ENCODE peak calls at places on chromosomes 3 and 15, in eight cellular contexts. O, Z, E, J, K, I, F and B are unnamed samples.

GRCh38 chr3:169945313-169945712 is 21.3 kb upstream of the SEC62 start:
- DNase-seq in J (peak), I (no peak), O (no peak), Z (no peak), F (no peak), K (no peak), E (no peak), B (no peak)

GRCh38 chr15:25947336-25948080 is 84.4 kb upstream of the ATP10A start:
- DNase-seq in E (no peak), K (no peak), F (no peak), J (no peak), O (peak), I (no peak), Z (no peak), B (no peak)

GRCh38 chr3:135084976-135085375 is 289.9 kb downstream of the EPHB1 start:
- DNase-seq in I (no peak), K (no peak), Z (no peak), F (no peak), J (no peak), O (no peak), E (no peak), B (peak)

GRCh38 chr3:115623414-115623868 is at the start of gene GAP43:
- DNase-seq in I (peak), Z (peak), F (no peak), K (no peak), O (peak), J (no peak), E (peak), B (no peak)

GRCh38 chr3:163916596-163917560 is 1161.4 kb downstream of the SI start:
- DNase-seq in K (no peak), Z (no peak), O (no peak), F (no peak), J (no peak), I (no peak), E (no peak), B (no peak)

GRCh38 chr3:38823722-38824121 is 7.7 kb upstream of the SCN10A start:
- DNase-seq in F (no peak), K (no peak), J (no peak), I (no peak), O (peak), E (no peak), Z (no peak), B (peak)

GRCh38 chr3:151113342-151113741 is 27.9 kb downstream of the MED12L start:
- DNase-seq in O (no peak), F (no peak), E (no peak), J (no peak), Z (no peak), I (no peak), K (no peak), B (no peak)

GRCh38 chr15:69876030-69876429 is 221.7 kb downstream of the TLE3 start:
- DNase-seq in K (no peak), E (no peak), F (no peak), O (no peak), Z (no peak), J (no peak), I (no peak), B (no peak)

GRCh38 chr3:1082024-1082633 is 10.7 kb upstream of the CNTN6 start:
- DNase-seq in F (no peak), Z (peak), E (no peak), K (no peak), J (peak), O (peak), I (no peak), B (no peak)

GRCh38 chr3:71563827-71564226 is 19.7 kb downstream of the FOXP1 start:
- DNase-seq in F (no peak), Z (no peak), O (no peak), I (no peak), J (no peak), K (no peak), E (no peak), B (no peak)

GRCh38 chr15:44633603-44634002 is 29.9 kb downstream of the SPG11 start:
- DNase-seq in K (no peak), I (no peak), O (peak), Z (no peak), J (no peak), E (no peak), F (no peak), B (no peak)

GRCh38 chr15:60477991-60478632 is 830 bp downstream of the ICE2 start:
- DNase-seq in I (no peak), F (no peak), O (peak), Z (no peak), J (no peak), K (no peak), E (no peak), B (no peak)

GRCh38 chr3:4494807-4495200 is 1.7 kb downstream of the ITPR1 start:
- DNase-seq in E (no peak), K (no peak), J (no peak), Z (no peak), I (no peak), O (no peak), F (no peak), B (no peak)

GRCh38 chr3:187775549-187775948 is 30.3 kb upstream of the BCL6 start:
- DNase-seq in K (no peak), J (no peak), O (no peak), F (no peak), E (no peak), Z (no peak), I (no peak), B (no peak)

GRCh38 chr3:132344666-132345280 is 27.6 kb downstream of the ACP3 start:
- DNase-seq in I (no peak), Z (no peak), K (no peak), J (no peak), O (peak), E (no peak), F (no peak), B (no peak)

GRCh38 chr15:40785814-40786213 is 16.0 kb downstream of the C15orf62 start:
- DNase-seq in Z (no peak), F (no peak), J (no peak), E (no peak), O (peak), K (no peak), I (no peak), B (no peak)

GRCh38 chr15:67381416-67382045 is 126.9 kb downstream of the IQCH start:
- DNase-seq in K (no peak), E (no peak), F (no peak), J (no peak), I (no peak), O (no peak), Z (no peak), B (no peak)

GRCh38 chr3:141303481-141304223 is 64.7 kb upstream of the ZBTB38 start:
- DNase-seq in Z (peak), O (peak), I (peak), K (no peak), J (peak), E (no peak), F (no peak), B (no peak)

GRCh38 chr3:125310623-125311076 is 64.5 kb downstream of the ZNF148 start:
- DNase-seq in F (no peak), Z (no peak), O (no peak), E (no peak), K (no peak), I (no peak), J (peak), B (no peak)

GRCh38 chr15:82231233-82231632 is 31.3 kb downstream of the EFL1 start:
- DNase-seq in E (no peak), F (no peak), O (no peak), K (no peak), J (no peak), I (no peak), Z (no peak), B (no peak)

GRCh38 chr15:82231842-82232241 is 30.7 kb downstream of the EFL1 start:
- DNase-seq in O (no peak), F (no peak), Z (no peak), K (no peak), J (no peak), E (no peak), I (no peak), B (no peak)

DNA sequence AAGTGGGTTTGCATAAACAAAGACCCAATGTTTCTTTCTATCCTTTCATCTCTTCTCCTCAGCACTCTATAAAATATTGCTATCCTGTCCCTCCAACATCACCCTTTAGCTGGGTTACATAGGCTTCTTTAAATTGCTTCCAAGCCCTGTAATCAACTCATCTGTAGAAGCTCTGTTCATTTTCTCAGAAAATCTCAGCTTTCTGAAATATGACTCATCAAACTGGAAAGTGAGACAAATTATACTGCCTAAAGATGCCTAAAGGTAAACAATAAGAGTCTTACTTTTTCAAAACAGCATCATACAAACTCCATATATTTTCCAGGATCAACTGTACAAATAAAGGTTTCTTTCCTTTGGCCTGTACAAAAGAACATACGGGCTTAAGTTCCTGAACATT is 33.8 kb downstream of the EFL1 start:
- DNase-seq in E (no peak), J (no peak), I (no peak), F (no peak), K (no peak), O (peak), Z (no peak), B (no peak)
- H3K4me3 ChIP-seq in E (no peak), J (no peak), I (no peak), F (no peak), K (no peak), O (no peak), Z (no peak), B (no peak)

DNA sequence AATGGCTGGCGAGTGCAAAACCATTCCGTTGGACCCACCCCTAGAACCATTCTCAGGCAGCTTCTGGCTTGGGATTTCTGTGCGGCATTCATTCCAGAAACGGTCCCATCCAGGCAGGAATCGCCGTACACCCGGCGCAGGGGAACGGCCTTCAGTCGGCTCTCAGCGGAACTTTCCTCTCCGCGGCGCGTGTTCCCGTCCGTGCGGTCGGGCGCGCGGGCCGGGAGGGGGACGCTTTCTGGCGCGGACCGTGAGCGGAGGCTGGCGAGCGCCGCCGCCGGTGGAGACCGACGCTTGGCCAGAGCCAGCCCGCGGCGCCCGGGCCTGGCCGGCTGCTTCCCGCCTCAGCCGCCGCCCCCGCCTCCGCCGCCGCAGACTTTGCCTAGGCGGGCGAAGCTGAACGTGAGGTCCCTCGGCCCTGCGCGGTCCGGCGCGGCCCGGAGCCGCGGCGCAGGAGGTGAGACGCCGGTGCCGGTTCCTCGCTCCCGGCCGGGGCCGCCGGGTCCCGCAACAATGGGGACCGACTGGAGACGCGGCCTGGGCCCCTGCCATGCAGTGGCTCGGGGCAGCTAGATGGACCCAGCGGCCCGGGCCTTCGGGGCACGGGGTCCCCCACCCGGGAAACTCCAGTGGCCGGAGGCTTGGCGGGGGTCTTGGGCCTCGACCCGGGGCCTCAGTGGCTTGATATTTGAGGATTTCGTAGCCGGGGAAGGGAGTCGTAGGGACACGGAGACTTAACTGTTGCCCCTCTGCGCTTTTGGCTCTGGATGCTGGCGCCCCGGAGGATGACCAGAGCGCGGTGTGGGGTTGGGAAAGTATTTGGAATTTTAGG is at the start of gene RAD54L2:
- DNase-seq in I (peak), K (peak), Z (peak), E (peak), F (peak), O (peak), J (peak), B (no peak)
- TF ChIP-seq POLR2A in I (peak), K (no peak), Z (peak), E (no peak), F (peak), O (peak), J (peak), B (no peak)

DNA sequence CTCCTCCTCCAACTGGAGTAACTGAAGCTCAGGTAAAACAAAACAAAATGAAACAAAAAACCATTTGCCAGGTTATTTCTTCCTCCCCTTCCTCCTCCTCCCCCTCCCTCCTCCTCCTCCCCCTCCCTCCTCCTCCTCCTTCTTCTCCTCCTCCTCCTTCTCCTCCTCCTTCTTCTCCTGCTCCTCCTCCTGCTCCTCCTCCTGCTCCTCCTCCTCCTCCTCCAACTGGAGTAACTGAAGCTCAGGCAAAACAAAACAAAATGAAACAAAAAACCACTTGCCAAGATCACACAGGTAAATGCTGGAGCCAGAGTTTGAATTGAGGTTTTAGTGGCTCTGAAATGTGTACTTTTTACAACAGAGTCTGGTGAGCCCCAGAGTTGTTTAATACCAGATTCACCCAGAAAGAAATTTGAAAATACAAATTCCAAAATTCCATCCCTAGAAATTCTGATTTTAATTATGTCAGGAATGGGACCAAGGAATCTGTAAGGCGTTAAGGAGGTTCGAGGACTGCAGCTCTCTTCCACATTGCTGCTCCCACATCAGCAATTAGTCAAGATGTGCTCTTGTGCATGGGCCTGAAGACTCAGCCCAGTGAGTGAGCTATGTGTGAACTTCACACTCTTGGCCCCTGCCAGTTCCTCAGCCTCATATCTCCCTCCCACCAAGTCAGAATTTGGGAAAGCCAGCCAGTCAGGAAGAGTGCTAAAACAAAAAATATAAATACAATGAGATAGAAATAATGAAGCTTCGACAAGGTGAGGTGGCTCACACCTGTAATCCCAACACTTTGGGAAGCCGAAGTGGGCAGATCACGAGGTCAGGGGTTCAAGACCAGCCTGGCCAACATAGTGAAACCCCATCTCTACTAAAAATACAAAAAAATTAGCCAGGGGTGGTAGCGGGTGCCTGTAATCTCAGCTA is 31.6 kb upstream of the ZNF770 start:
- DNase-seq in O (peak), Z (no peak), J (no peak), E (no peak), K (no peak), F (no peak), I (peak), B (no peak)
- H3K4me3 ChIP-seq in O (no peak), Z (no peak), J (no peak), E (no peak), K (no peak), F (no peak), I (no peak), B (no peak)

DNA sequence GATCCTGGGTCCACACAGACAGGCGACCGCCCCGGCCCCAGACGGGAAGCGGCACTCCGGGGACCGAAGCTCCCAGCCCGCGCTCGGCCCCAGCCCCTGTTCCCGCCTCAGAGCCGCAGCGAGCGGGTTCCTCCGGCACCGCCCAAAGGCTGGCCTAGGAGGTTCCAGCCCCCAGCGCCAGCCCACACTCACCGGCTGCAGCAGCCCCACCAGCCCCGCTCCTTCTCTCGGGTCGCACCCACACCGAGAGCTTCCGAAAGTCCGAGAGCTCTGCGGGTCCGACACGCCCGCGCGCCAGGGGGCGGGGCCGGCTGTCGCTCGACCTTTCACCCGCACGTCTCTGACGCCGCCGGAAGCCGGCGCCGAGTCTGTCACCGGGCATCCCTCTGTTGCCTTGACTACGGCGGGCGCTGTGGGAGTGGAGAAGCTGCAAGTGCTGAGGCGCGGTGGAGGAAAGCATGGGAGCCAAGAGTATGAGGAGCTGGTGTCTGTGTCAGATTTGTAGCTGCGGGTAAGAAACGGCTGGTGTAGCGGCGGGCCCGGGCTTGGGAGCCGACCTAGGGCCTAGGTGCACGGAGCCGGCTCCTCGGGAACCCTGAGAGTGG is at the start of the genes EFL1 and SAXO2:
- DNase-seq in O (peak), J (peak), F (peak), Z (peak), E (peak), K (peak), I (peak), B (peak)
- TF ChIP-seq POLR2A in O (peak), J (peak), F (no peak), Z (peak), E (no peak), K (no peak), I (peak), B (peak)

GRCh38 chr3:119595639-119596329 is 1.9 kb upstream of the PLA1A start:
- DNase-seq in E (no peak), O (no peak), J (no peak), Z (no peak), K (no peak), I (no peak), F (peak), B (peak)
- H3K4me3 ChIP-seq in E (peak), O (no peak), J (no peak), Z (no peak), K (no peak), I (no peak), F (peak), B (peak)

GRCh38 chr15:92883643-92884458 is 16.3 kb upstream of the CHD2 start:
- DNase-seq in I (no peak), E (no peak), Z (no peak), O (peak), K (no peak), J (no peak), F (no peak), B (no peak)
- TF ChIP-seq POLR2A in I (no peak), E (no peak), Z (no peak), O (no peak), K (no peak), J (no peak), F (peak), B (no peak)